ENCODE peak calls at places on chromosomes 5 and 9, in five cellular contexts. One of them, this sample, is unnamed.

GRCh38 chr5:108382784-108383358 is 973 bp upstream of the FBXL17 start:
- DNase-seq in body of pancreas: peak; percentile 17
- DNase-seq in right atrium auricular region: no peak
- DNase-seq in heart left ventricle: no peak
- DNase-seq in GM23338: peak; percentile 20
- DNase-seq in this sample: no peak

GRCh38 chr9:137436761-137437600 is 4.2 kb downstream of the ENTPD8 start:
- DNase-seq in GM23338: no peak
- DNase-seq in body of pancreas: no peak
- DNase-seq in right atrium auricular region: no peak
- DNase-seq in heart left ventricle: peak; percentile 38
- DNase-seq in this sample: peak; percentile 68

GRCh38 chr9:121298016-121298538 is 30.1 kb downstream of the GSN start:
- DNase-seq in heart left ventricle: no peak
- DNase-seq in right atrium auricular region: no peak
- DNase-seq in GM23338: peak; percentile 25
- DNase-seq in body of pancreas: no peak
- DNase-seq in this sample: no peak

GRCh38 chr9:1285526-1285925 is 235.4 kb downstream of the DMRT2 start:
- DNase-seq in GM23338: no peak
- DNase-seq in heart left ventricle: no peak
- DNase-seq in right atrium auricular region: no peak
- DNase-seq in body of pancreas: no peak
- DNase-seq in this sample: no peak

GRCh38 chr5:171123417-171123816 is 185.6 kb upstream of the TLX3 start:
- DNase-seq in GM23338: no peak
- DNase-seq in body of pancreas: no peak
- DNase-seq in right atrium auricular region: no peak
- DNase-seq in heart left ventricle: no peak
- DNase-seq in this sample: no peak

GRCh38 chr5:127296321-127296720 is 5.7 kb downstream of the MEGF10 start:
- DNase-seq in right atrium auricular region: no peak
- DNase-seq in body of pancreas: no peak
- DNase-seq in heart left ventricle: no peak
- DNase-seq in GM23338: no peak
- DNase-seq in this sample: no peak

GRCh38 chr5:107074991-107075390 is 595.7 kb downstream of the EFNA5 start:
- DNase-seq in GM23338: no peak
- DNase-seq in right atrium auricular region: no peak
- DNase-seq in heart left ventricle: no peak
- DNase-seq in body of pancreas: no peak
- DNase-seq in this sample: no peak

GRCh38 chr9:113963017-113963620 is 87.0 kb downstream of the ZNF618 start:
- DNase-seq in heart left ventricle: no peak
- DNase-seq in body of pancreas: peak; percentile 70
- DNase-seq in right atrium auricular region: peak; percentile 64
- DNase-seq in GM23338: peak; percentile 86
- DNase-seq in this sample: no peak

GRCh38 chr9:73073337-73074175 is 78.1 kb upstream of the ANXA1 start:
- DNase-seq in right atrium auricular region: no peak
- DNase-seq in GM23338: no peak
- DNase-seq in heart left ventricle: no peak
- DNase-seq in body of pancreas: no peak
- DNase-seq in this sample: no peak

GRCh38 chr5:15483348-15484090 is 16.5 kb upstream of the FBXL7 start:
- DNase-seq in heart left ventricle: no peak
- DNase-seq in body of pancreas: no peak
- DNase-seq in right atrium auricular region: no peak
- DNase-seq in GM23338: no peak
- DNase-seq in this sample: no peak

GRCh38 chr9:72156586-72156985 is 7.3 kb downstream of the GDA start:
- DNase-seq in right atrium auricular region: no peak
- DNase-seq in heart left ventricle: no peak
- DNase-seq in GM23338: no peak
- DNase-seq in body of pancreas: no peak
- DNase-seq in this sample: no peak

GRCh38 chr5:155767480-155767879 is 559.5 kb upstream of the SGCD start:
- DNase-seq in GM23338: no peak
- DNase-seq in right atrium auricular region: no peak
- DNase-seq in body of pancreas: no peak
- DNase-seq in heart left ventricle: no peak
- DNase-seq in this sample: no peak

GRCh38 chr9:14173730-14174129 is 140.2 kb downstream of the NFIB start:
- DNase-seq in body of pancreas: no peak
- DNase-seq in GM23338: no peak
- DNase-seq in right atrium auricular region: no peak
- DNase-seq in heart left ventricle: no peak
- DNase-seq in this sample: no peak

GRCh38 chr5:80141681-80142080 is 106.5 kb downstream of the THBS4 start:
- DNase-seq in GM23338: peak; percentile 73
- DNase-seq in heart left ventricle: no peak
- DNase-seq in right atrium auricular region: no peak
- DNase-seq in body of pancreas: no peak
- DNase-seq in this sample: no peak

GRCh38 chr5:62371409-62371808 is 32.3 kb downstream of the DIMT1 start:
- DNase-seq in heart left ventricle: no peak
- DNase-seq in right atrium auricular region: no peak
- DNase-seq in GM23338: no peak
- DNase-seq in body of pancreas: no peak
- DNase-seq in this sample: no peak

GRCh38 chr5:62372600-62372999 is 31.1 kb downstream of the DIMT1 start:
- DNase-seq in GM23338: no peak
- DNase-seq in body of pancreas: no peak
- DNase-seq in right atrium auricular region: no peak
- DNase-seq in heart left ventricle: no peak
- DNase-seq in this sample: no peak

GRCh38 chr5:62374090-62374489 is 29.6 kb downstream of the DIMT1 start:
- DNase-seq in GM23338: no peak
- DNase-seq in right atrium auricular region: no peak
- DNase-seq in body of pancreas: no peak
- DNase-seq in heart left ventricle: no peak
- DNase-seq in this sample: no peak

GRCh38 chr5:62373382-62373781 is 30.3 kb downstream of the DIMT1 start:
- DNase-seq in right atrium auricular region: no peak
- DNase-seq in heart left ventricle: no peak
- DNase-seq in GM23338: no peak
- DNase-seq in body of pancreas: no peak
- DNase-seq in this sample: no peak

GRCh38 chr5:62369039-62369438 is 34.7 kb downstream of the DIMT1 start:
- DNase-seq in right atrium auricular region: no peak
- DNase-seq in heart left ventricle: no peak
- DNase-seq in body of pancreas: no peak
- DNase-seq in GM23338: no peak
- DNase-seq in this sample: no peak
- H3K4me1 ChIP-seq in right atrium auricular region: no peaks in the 10 kb centered on the region
- H3K4me1 ChIP-seq in heart left ventricle: no peaks in the 10 kb centered on the region
- H3K4me1 ChIP-seq in body of pancreas: no peaks in the 10 kb centered on the region
- H3K4me1 ChIP-seq in GM23338: no peaks in the 10 kb centered on the region
- H3K4me1 ChIP-seq in this sample: no peaks in the 10 kb centered on the region

GRCh38 chr5:88672644-88673493 is 210.1 kb downstream of the MEF2C start:
- DNase-seq in GM23338: peak; percentile 87
- DNase-seq in right atrium auricular region: no peak
- DNase-seq in heart left ventricle: no peak
- DNase-seq in body of pancreas: no peak
- DNase-seq in this sample: no peak
- H3K4me3 ChIP-seq in GM23338: peak overlapping the region; percentile 60
- H3K4me3 ChIP-seq in right atrium auricular region: no peak overlapping the region
- H3K4me3 ChIP-seq in heart left ventricle: no peak overlapping the region
- H3K4me3 ChIP-seq in body of pancreas: no peak overlapping the region
- H3K4me3 ChIP-seq in this sample: no peak overlapping the region

GRCh38 chr5:39231705-39232525 is 12.6 kb upstream of the FYB1 start:
- DNase-seq in right atrium auricular region: no peak
- DNase-seq in GM23338: no peak
- DNase-seq in heart left ventricle: no peak
- DNase-seq in body of pancreas: peak; percentile 25
- DNase-seq in this sample: no peak
- H3K36me3 ChIP-seq in right atrium auricular region: no peaks in the 10 kb centered on the region
- H3K36me3 ChIP-seq in GM23338: no peaks in the 10 kb centered on the region
- H3K36me3 ChIP-seq in heart left ventricle: no peaks in the 10 kb centered on the region
- H3K36me3 ChIP-seq in body of pancreas: no peaks in the 10 kb centered on the region
- H3K36me3 ChIP-seq in this sample: no peaks in the 10 kb centered on the region

DNA sequence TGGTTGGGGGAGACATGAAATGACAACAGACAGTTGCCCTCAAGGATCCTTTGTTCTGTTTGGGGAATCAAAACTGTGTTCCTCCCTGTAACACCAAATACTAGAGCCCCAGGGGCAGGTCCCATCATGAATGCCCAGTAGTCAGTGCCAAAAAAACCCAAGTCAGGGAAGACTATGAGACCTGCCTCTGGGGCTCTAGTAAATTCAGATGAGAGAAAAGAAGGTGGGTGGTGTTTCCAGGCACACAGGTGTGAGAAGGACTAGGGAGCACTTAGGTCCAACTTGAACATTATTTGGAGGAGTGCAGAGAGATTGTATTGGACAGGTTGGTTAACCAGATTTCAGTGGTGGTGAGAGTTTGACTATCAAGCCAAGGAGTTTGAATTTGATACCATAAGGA is 51.9 kb downstream of the SLC22A5 start:
- DNase-seq in heart left ventricle: no peak
- DNase-seq in body of pancreas: no peak
- DNase-seq in right atrium auricular region: no peak
- DNase-seq in GM23338: no peak
- DNase-seq in this sample: no peak
- H3K4me1 ChIP-seq in heart left ventricle: peaks cover 94% of the 10 kb centered on the region
- H3K4me1 ChIP-seq in body of pancreas: peaks cover 81% of the 10 kb centered on the region
- H3K4me1 ChIP-seq in right atrium auricular region: no peaks in the 10 kb centered on the region
- H3K4me1 ChIP-seq in GM23338: no peaks in the 10 kb centered on the region
- H3K4me1 ChIP-seq in this sample: peaks cover 64% of the 10 kb centered on the region

DNA sequence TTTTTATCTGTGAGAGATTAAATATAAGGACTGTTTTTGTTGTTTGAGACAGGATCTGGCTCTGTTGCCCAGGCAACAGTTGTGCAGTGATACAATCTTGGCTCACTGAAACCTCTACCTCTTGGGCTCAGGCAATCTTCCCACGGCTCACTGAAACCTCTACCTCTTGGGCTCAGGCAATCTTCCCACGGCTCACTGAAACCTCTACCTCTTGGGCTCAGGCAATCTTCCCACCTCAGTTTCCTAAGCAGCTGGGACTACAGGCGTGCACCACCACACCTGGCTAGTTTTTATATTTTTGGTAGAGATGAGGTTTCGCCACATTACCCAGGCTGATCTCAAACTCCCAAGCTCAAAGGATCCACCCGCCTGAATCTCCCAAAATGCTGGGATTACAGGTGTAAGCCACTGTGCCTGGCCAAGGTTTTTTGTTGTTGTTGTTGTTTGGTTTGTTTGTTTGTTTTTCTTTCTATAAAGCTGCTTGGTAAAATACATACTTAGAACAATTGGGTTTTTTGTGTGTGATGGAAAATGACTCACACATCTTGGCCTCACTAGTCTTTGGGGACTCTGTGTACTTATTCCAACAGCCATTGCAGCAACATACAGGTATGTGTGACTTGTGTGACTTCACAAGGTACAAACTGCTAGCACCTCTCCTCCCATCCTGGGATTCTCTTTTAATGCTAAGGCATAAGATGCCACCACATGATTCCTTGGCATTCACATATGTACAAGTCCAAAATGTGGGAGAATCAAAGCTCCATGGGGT is 36.5 kb upstream of the RASA1 start:
- DNase-seq in GM23338: no peak
- DNase-seq in body of pancreas: no peak
- DNase-seq in heart left ventricle: no peak
- DNase-seq in right atrium auricular region: no peak
- DNase-seq in this sample: no peak
- H3K4me3 ChIP-seq in GM23338: no peak overlapping the region
- H3K4me3 ChIP-seq in body of pancreas: no peak overlapping the region
- H3K4me3 ChIP-seq in heart left ventricle: no peak overlapping the region
- H3K4me3 ChIP-seq in right atrium auricular region: no peak overlapping the region
- H3K4me3 ChIP-seq in this sample: no peak overlapping the region